ENCODE peak calls at places on chromosomes 11 and 22, in ten cellular contexts. One of them, this sample, is unnamed.

GRCh38 chr11:103851166-103851651 is 185.2 kb upstream of the DDI1 start:
- DNase-seq in pancreas: no peak
- DNase-seq in HL-60: no peak
- DNase-seq in neural progenitor cell: no peak
- DNase-seq in mammary epithelial cell: peak; percentile 0
- DNase-seq in kidney: no peak
- DNase-seq in H9: no peak
- DNase-seq in breast epithelium: peak; percentile 39
- DNase-seq in left ventricle myocardium inferior: no peak
- DNase-seq in A549: no peak
- DNase-seq in this sample: no peak

GRCh38 chr11:131951146-131951545 is 580.7 kb downstream of the NTM start:
- DNase-seq in pancreas: no peak
- DNase-seq in HL-60: no peak
- DNase-seq in neural progenitor cell: no peak
- DNase-seq in mammary epithelial cell: no peak
- DNase-seq in kidney: no peak
- DNase-seq in H9: no peak
- DNase-seq in breast epithelium: no peak
- DNase-seq in left ventricle myocardium inferior: no peak
- DNase-seq in A549: no peak
- DNase-seq in this sample: no peak

GRCh38 chr22:27258773-27259172 is 542.8 kb downstream of the MN1 start:
- DNase-seq in pancreas: no peak
- DNase-seq in HL-60: no peak
- DNase-seq in neural progenitor cell: peak; percentile 16
- DNase-seq in mammary epithelial cell: no peak
- DNase-seq in kidney: no peak
- DNase-seq in H9: no peak
- DNase-seq in breast epithelium: no peak
- DNase-seq in left ventricle myocardium inferior: no peak
- DNase-seq in A549: no peak
- DNase-seq in this sample: no peak

GRCh38 chr11:1862588-1863351 is 9.9 kb downstream of the LSP1 start:
- DNase-seq in pancreas: peak; percentile 59
- DNase-seq in HL-60: no peak
- DNase-seq in neural progenitor cell: no peak
- DNase-seq in mammary epithelial cell: no peak
- DNase-seq in kidney: peak; percentile 68
- DNase-seq in H9: no peak
- DNase-seq in breast epithelium: no peak
- DNase-seq in left ventricle myocardium inferior: peak; percentile 30
- DNase-seq in A549: peak; percentile 40
- DNase-seq in this sample: peak; percentile 36

GRCh38 chr11:15038963-15039362 is 34.4 kb upstream of the CALCB start:
- DNase-seq in pancreas: no peak
- DNase-seq in HL-60: no peak
- DNase-seq in neural progenitor cell: peak; percentile 23
- DNase-seq in mammary epithelial cell: peak; percentile 24
- DNase-seq in kidney: no peak
- DNase-seq in H9: no peak
- DNase-seq in breast epithelium: no peak
- DNase-seq in left ventricle myocardium inferior: no peak
- DNase-seq in A549: no peak
- DNase-seq in this sample: no peak

GRCh38 chr11:2807276-2807681 is 78.3 kb downstream of the CDKN1C start:
- DNase-seq in pancreas: peak; percentile 83
- DNase-seq in HL-60: no peak
- DNase-seq in neural progenitor cell: no peak
- DNase-seq in mammary epithelial cell: no peak
- DNase-seq in kidney: peak; percentile 92
- DNase-seq in H9: peak; percentile 19
- DNase-seq in breast epithelium: peak; percentile 83
- DNase-seq in left ventricle myocardium inferior: peak; percentile 81
- DNase-seq in A549: no peak
- DNase-seq in this sample: no peak

GRCh38 chr11:12802418-12803085 is 128.3 kb downstream of the TEAD1 start:
- DNase-seq in pancreas: peak; percentile 79
- DNase-seq in HL-60: no peak
- DNase-seq in neural progenitor cell: peak; percentile 73
- DNase-seq in mammary epithelial cell: peak; percentile 99
- DNase-seq in kidney: peak; percentile 93
- DNase-seq in H9: no peak
- DNase-seq in breast epithelium: peak; percentile 81
- DNase-seq in left ventricle myocardium inferior: no peak
- DNase-seq in A549: peak; percentile 94
- DNase-seq in this sample: peak; percentile 79

GRCh38 chr11:15146271-15147003 is 31.7 kb downstream of the INSC start:
- DNase-seq in pancreas: no peak
- DNase-seq in HL-60: no peak
- DNase-seq in neural progenitor cell: no peak
- DNase-seq in mammary epithelial cell: peak; percentile 46
- DNase-seq in kidney: no peak
- DNase-seq in H9: no peak
- DNase-seq in breast epithelium: no peak
- DNase-seq in left ventricle myocardium inferior: no peak
- DNase-seq in A549: no peak
- DNase-seq in this sample: peak; percentile 18

GRCh38 chr22:25382762-25383161 is 163.3 kb downstream of the CRYBB2 start:
- DNase-seq in pancreas: no peak
- DNase-seq in HL-60: no peak
- DNase-seq in neural progenitor cell: no peak
- DNase-seq in mammary epithelial cell: no peak
- DNase-seq in kidney: no peak
- DNase-seq in H9: no peak
- DNase-seq in breast epithelium: no peak
- DNase-seq in left ventricle myocardium inferior: no peak
- DNase-seq in A549: no peak
- DNase-seq in this sample: no peak

GRCh38 chr11:131923309-131923708 is 552.9 kb downstream of the NTM start:
- DNase-seq in pancreas: no peak
- DNase-seq in HL-60: no peak
- DNase-seq in neural progenitor cell: no peak
- DNase-seq in mammary epithelial cell: no peak
- DNase-seq in kidney: no peak
- DNase-seq in H9: no peak
- DNase-seq in breast epithelium: no peak
- DNase-seq in left ventricle myocardium inferior: no peak
- DNase-seq in A549: no peak
- DNase-seq in this sample: peak; percentile 25

GRCh38 chr11:19239039-19239438 is 1.7 kb downstream of the E2F8 start:
- DNase-seq in pancreas: no peak
- DNase-seq in HL-60: no peak
- DNase-seq in neural progenitor cell: no peak
- DNase-seq in mammary epithelial cell: no peak
- DNase-seq in kidney: no peak
- DNase-seq in H9: no peak
- DNase-seq in breast epithelium: no peak
- DNase-seq in left ventricle myocardium inferior: no peak
- DNase-seq in A549: no peak
- DNase-seq in this sample: no peak

GRCh38 chr11:76637491-76638266 is 32.9 kb downstream of the LRRC32 start:
- DNase-seq in pancreas: peak; percentile 53
- DNase-seq in HL-60: peak; percentile 70
- DNase-seq in neural progenitor cell: no peak
- DNase-seq in mammary epithelial cell: no peak
- DNase-seq in kidney: peak; percentile 88
- DNase-seq in H9: peak; percentile 14
- DNase-seq in breast epithelium: no peak
- DNase-seq in left ventricle myocardium inferior: peak; percentile 78
- DNase-seq in A549: no peak
- DNase-seq in this sample: no peak

GRCh38 chr11:94767292-94767690 is 865 bp upstream of the AMOTL1 start:
- DNase-seq in pancreas: no peak
- DNase-seq in HL-60: no peak
- DNase-seq in neural progenitor cell: no peak
- DNase-seq in mammary epithelial cell: no peak
- DNase-seq in kidney: no peak
- DNase-seq in H9: no peak
- DNase-seq in breast epithelium: no peak
- DNase-seq in left ventricle myocardium inferior: no peak
- DNase-seq in A549: no peak
- DNase-seq in this sample: no peak

GRCh38 chr11:117070016-117070415 is 28.2 kb downstream of the SIK3 start:
- DNase-seq in pancreas: no peak
- DNase-seq in HL-60: no peak
- DNase-seq in neural progenitor cell: no peak
- DNase-seq in mammary epithelial cell: no peak
- DNase-seq in kidney: no peak
- DNase-seq in H9: no peak
- DNase-seq in breast epithelium: no peak
- DNase-seq in left ventricle myocardium inferior: no peak
- DNase-seq in A549: no peak
- DNase-seq in this sample: no peak

GRCh38 chr11:95559899-95560298 is 229.7 kb downstream of the FAM76B start:
- DNase-seq in pancreas: no peak
- DNase-seq in HL-60: no peak
- DNase-seq in neural progenitor cell: no peak
- DNase-seq in mammary epithelial cell: no peak
- DNase-seq in kidney: no peak
- DNase-seq in H9: no peak
- DNase-seq in breast epithelium: peak; percentile 50
- DNase-seq in left ventricle myocardium inferior: no peak
- DNase-seq in A549: no peak
- DNase-seq in this sample: no peak

GRCh38 chr11:18046116-18046777 is at the start of gene TPH1:
- DNase-seq in pancreas: peak; percentile 83
- DNase-seq in HL-60: no peak
- DNase-seq in neural progenitor cell: peak; percentile 79
- DNase-seq in mammary epithelial cell: peak; percentile 76
- DNase-seq in kidney: peak; percentile 73
- DNase-seq in H9: peak; percentile 76
- DNase-seq in breast epithelium: no peak
- DNase-seq in left ventricle myocardium inferior: peak; percentile 26
- DNase-seq in A549: no peak
- DNase-seq in this sample: peak; percentile 34

DNA sequence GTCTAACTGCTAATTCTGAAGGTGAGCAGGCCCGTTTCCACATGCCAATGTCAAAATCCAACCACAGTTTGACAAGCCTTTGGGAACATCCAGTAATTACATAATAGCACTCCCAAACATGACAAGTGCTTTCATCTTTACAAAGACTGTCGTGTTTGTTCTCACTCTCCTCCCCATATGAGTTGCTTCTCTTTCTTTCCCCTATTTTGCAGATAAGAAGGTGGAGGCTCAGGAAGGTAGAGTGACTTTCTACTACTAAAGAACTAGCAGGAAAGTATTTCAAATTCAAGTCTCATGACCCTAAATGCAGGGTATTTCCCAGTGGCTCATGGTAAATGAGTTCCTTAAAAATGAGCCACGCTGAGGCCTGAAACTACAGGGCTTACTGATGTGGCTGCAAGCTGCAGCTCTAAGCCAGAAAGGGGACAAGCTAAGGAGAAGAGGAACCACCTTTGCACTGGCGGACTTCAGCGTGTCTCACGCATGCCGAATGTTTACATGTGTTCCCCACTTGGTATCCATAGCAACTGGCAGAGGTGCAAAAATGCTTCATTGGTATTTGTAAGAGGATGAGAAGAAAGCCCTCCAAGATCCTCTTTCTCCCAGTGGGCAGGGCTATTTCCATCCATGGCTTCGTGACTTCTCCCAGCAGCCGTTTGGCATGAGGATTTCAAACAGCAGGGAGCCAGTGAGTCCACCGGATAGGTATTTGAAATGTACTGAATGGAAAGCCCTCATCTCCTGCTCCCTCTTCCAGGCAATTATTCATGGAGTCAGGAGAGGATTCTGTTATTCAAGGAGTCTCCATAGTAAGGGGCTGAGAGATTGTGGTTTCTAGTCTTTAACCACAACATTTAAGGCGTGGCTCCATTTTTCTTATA is 55.5 kb upstream of the CD44 start:
- DNase-seq in pancreas: no peak
- DNase-seq in HL-60: peak; percentile 94
- DNase-seq in neural progenitor cell: peak; percentile 6
- DNase-seq in mammary epithelial cell: peak; percentile 91
- DNase-seq in kidney: no peak
- DNase-seq in H9: peak; percentile 38
- DNase-seq in breast epithelium: peak; percentile 72
- DNase-seq in left ventricle myocardium inferior: peak; percentile 29
- DNase-seq in A549: peak; percentile 77
- DNase-seq in this sample: peak; percentile 99
- H3K27ac ChIP-seq in pancreas: peak overlapping the region; percentile 72
- H3K27ac ChIP-seq in HL-60: peak overlapping the region; percentile 83
- H3K27ac ChIP-seq in neural progenitor cell: no peak overlapping the region
- H3K27ac ChIP-seq in mammary epithelial cell: peak overlapping the region; percentile 96
- H3K27ac ChIP-seq in kidney: no peak overlapping the region
- H3K27ac ChIP-seq in H9: no peak overlapping the region
- H3K27ac ChIP-seq in breast epithelium: peak overlapping the region; percentile 66
- H3K27ac ChIP-seq in left ventricle myocardium inferior: peak overlapping the region; percentile 27
- H3K27ac ChIP-seq in A549: peak overlapping the region; percentile 75
- H3K27ac ChIP-seq in this sample: peak overlapping the region; percentile 95

GRCh38 chr11:10413268-10413667 is 41.8 kb upstream of the AMPD3 start:
- DNase-seq in pancreas: no peak
- DNase-seq in HL-60: peak; percentile 89
- DNase-seq in neural progenitor cell: no peak
- DNase-seq in mammary epithelial cell: peak; percentile 27
- DNase-seq in kidney: no peak
- DNase-seq in H9: no peak
- DNase-seq in breast epithelium: no peak
- DNase-seq in left ventricle myocardium inferior: no peak
- DNase-seq in A549: no peak
- DNase-seq in this sample: peak; percentile 36
- TF ChIP-seq CTCF in pancreas: no peak
- TF ChIP-seq CTCF in HL-60: peak; percentile 33
- TF ChIP-seq CTCF in neural progenitor cell: no peak
- TF ChIP-seq CTCF in mammary epithelial cell: no peak
- TF ChIP-seq CTCF in kidney: no peak
- TF ChIP-seq CTCF in H9: no peak
- TF ChIP-seq CTCF in breast epithelium: no peak
- TF ChIP-seq CTCF in left ventricle myocardium inferior: peak; percentile 26
- TF ChIP-seq CTCF in A549: peak; percentile 25
- TF ChIP-seq CTCF in this sample: peak; percentile 55

GRCh38 chr11:11444800-11445126 is 91.7 kb upstream of the CSNK2A3 start:
- DNase-seq in pancreas: no peak
- DNase-seq in HL-60: no peak
- DNase-seq in neural progenitor cell: no peak
- DNase-seq in mammary epithelial cell: no peak
- DNase-seq in kidney: no peak
- DNase-seq in H9: no peak
- DNase-seq in breast epithelium: no peak
- DNase-seq in left ventricle myocardium inferior: no peak
- DNase-seq in A549: no peak
- DNase-seq in this sample: no peak
- H3K27ac ChIP-seq in pancreas: no peak overlapping the region
- H3K27ac ChIP-seq in HL-60: no peak overlapping the region
- H3K27ac ChIP-seq in neural progenitor cell: no peak overlapping the region
- H3K27ac ChIP-seq in mammary epithelial cell: no peak overlapping the region
- H3K27ac ChIP-seq in kidney: no peak overlapping the region
- H3K27ac ChIP-seq in H9: no peak overlapping the region
- H3K27ac ChIP-seq in breast epithelium: no peak overlapping the region
- H3K27ac ChIP-seq in left ventricle myocardium inferior: peak overlapping the region; percentile 43
- H3K27ac ChIP-seq in A549: no peak overlapping the region
- H3K27ac ChIP-seq in this sample: no peak overlapping the region

DNA sequence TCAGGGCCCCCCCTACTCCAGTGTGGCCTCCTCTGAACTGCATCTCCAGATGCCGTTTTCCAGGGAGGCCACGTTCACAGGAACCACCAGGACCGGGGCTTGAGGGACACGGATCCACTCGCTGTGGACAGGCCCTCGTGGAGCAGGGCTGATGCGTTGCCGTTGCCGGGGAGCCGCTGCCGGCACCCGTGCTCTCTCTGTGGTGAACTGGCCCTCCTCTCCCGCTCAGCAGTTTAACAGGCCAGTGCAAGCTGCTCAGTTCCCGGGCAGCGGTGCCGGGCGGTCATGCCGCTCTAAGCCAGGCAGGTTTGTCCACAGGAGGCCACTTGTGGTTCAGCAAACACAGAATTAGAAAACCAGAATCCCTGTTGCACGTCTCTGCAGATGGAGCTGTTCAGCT is 301.6 kb downstream of the TBC1D22A start:
- DNase-seq in pancreas: peak; percentile 57
- DNase-seq in HL-60: no peak
- DNase-seq in neural progenitor cell: no peak
- DNase-seq in mammary epithelial cell: no peak
- DNase-seq in kidney: no peak
- DNase-seq in H9: peak; percentile 25
- DNase-seq in breast epithelium: no peak
- DNase-seq in left ventricle myocardium inferior: peak; percentile 1
- DNase-seq in A549: no peak
- DNase-seq in this sample: no peak
- TF ChIP-seq CTCF in pancreas: no peak
- TF ChIP-seq CTCF in HL-60: no peak
- TF ChIP-seq CTCF in neural progenitor cell: no peak
- TF ChIP-seq CTCF in mammary epithelial cell: no peak
- TF ChIP-seq CTCF in kidney: no peak
- TF ChIP-seq CTCF in H9: no peak
- TF ChIP-seq CTCF in breast epithelium: no peak
- TF ChIP-seq CTCF in left ventricle myocardium inferior: no peak
- TF ChIP-seq CTCF in A549: no peak
- TF ChIP-seq CTCF in this sample: no peak